ENCODE peak calls at places on chromosomes 5 and 9, in five cellular contexts. G is SK-N-SH; I is CD8-positive, alpha-beta memory T cell; R is Karpas-422; F is GM23338. M is an unnamed sample. For H3K4me1, the result is how much of the 10 kb centered on the place peaks cover.

GRCh38 chr5:136805466-136805865 is 440.1 kb upstream of the TRPC7 start:
- DNase-seq in R (peak), I (no peak), F (no peak), G (no peak), M (no peak)

GRCh38 chr9:132288956-132289355 is 65.8 kb downstream of the SETX start:
- DNase-seq in R (no peak), I (no peak), F (no peak), G (no peak), M (peak)

GRCh38 chr5:86684222-86684621 is 66.5 kb downstream of the COX7C start:
- DNase-seq in F (no peak), G (no peak), I (no peak), R (no peak), M (no peak)

GRCh38 chr5:34598177-34598794 is 57.8 kb upstream of the RAI14 start:
- DNase-seq in R (no peak), F (no peak), I (no peak), G (no peak), M (peak)

GRCh38 chr5:141654298-141654697 is 3.1 kb upstream of the FCHSD1 start:
- DNase-seq in R (no peak), I (no peak), G (no peak), F (no peak), M (no peak)

GRCh38 chr9:129640871-129641750 is 840 bp downstream of the ASB6 start:
- DNase-seq in G (no peak), I (no peak), R (peak), F (no peak), M (no peak)

GRCh38 chr5:156870498-156870839 is 20.4 kb downstream of the PPP1R2B start:
- DNase-seq in R (no peak), G (no peak), F (peak), I (no peak), M (no peak)

GRCh38 chr5:68415177-68416085 is 199.9 kb downstream of the PIK3R1 start:
- DNase-seq in F (no peak), G (no peak), I (no peak), R (no peak), M (no peak)

GRCh38 chr9:28050046-28050445 is 476.8 kb upstream of the C9orf72 start:
- DNase-seq in F (no peak), G (no peak), R (no peak), I (no peak), M (no peak)

GRCh38 chr9:136740491-136740890 is 2.2 kb downstream of the LCN10 start:
- DNase-seq in I (no peak), G (no peak), R (no peak), F (no peak), M (no peak)

GRCh38 chr9:14062449-14063187 is 251.3 kb downstream of the NFIB start:
- DNase-seq in F (no peak), G (peak), I (no peak), R (no peak), M (no peak)

GRCh38 chr5:120683580-120683979 is 219.5 kb downstream of the PRR16 start:
- DNase-seq in I (no peak), G (peak), F (no peak), R (no peak), M (no peak)

GRCh38 chr9:14096182-14096922 is 217.6 kb downstream of the NFIB start:
- DNase-seq in G (peak), R (no peak), I (no peak), F (peak), M (peak)

DNA sequence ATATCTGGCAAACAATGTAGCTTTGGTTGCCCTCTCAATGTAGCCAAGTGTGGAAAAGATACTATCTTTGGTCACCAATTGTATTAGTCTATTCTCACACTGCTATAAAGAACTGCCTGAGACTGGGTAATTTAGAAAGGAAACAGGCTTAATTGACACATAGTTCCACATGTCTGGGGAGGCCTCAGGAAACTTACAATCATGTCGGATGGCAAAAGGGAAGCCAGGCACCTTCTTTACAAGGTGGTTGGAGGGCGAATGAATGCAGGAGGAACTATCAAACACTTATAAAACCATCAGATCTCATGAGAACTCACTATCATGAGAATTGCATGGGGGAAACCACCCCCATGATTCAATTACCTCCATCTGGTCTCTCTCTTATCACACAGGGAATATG is 133.1 kb upstream of the TBCA start:
- DNase-seq in R (no peak), G (no peak), F (no peak), I (no peak), M (no peak)
- H3K4me1 ChIP-seq in R (under half), G (under half), F (under half), I (under half), M (under half)

GRCh38 chr9:98342103-98342818 is 86.8 kb upstream of the TBC1D2 start:
- DNase-seq in R (no peak), I (no peak), F (no peak), G (no peak), M (peak)

GRCh38 chr9:98341157-98342102 is 86.0 kb upstream of the TBC1D2 start:
- DNase-seq in F (no peak), R (no peak), G (no peak), I (no peak), M (no peak)

GRCh38 chr9:98342819-98343208 is 87.4 kb upstream of the TBC1D2 start:
- DNase-seq in R (no peak), I (no peak), G (no peak), F (no peak), M (peak)

GRCh38 chr9:98335666-98336065 is 80.2 kb upstream of the TBC1D2 start:
- DNase-seq in F (no peak), R (no peak), G (no peak), I (no peak), M (no peak)

GRCh38 chr9:98339987-98340564 is 84.6 kb upstream of the TBC1D2 start:
- DNase-seq in G (no peak), F (no peak), I (no peak), R (no peak), M (no peak)
- H3K27ac ChIP-seq in G (no peak), F (no peak), I (no peak), R (no peak), M (no peak)

DNA sequence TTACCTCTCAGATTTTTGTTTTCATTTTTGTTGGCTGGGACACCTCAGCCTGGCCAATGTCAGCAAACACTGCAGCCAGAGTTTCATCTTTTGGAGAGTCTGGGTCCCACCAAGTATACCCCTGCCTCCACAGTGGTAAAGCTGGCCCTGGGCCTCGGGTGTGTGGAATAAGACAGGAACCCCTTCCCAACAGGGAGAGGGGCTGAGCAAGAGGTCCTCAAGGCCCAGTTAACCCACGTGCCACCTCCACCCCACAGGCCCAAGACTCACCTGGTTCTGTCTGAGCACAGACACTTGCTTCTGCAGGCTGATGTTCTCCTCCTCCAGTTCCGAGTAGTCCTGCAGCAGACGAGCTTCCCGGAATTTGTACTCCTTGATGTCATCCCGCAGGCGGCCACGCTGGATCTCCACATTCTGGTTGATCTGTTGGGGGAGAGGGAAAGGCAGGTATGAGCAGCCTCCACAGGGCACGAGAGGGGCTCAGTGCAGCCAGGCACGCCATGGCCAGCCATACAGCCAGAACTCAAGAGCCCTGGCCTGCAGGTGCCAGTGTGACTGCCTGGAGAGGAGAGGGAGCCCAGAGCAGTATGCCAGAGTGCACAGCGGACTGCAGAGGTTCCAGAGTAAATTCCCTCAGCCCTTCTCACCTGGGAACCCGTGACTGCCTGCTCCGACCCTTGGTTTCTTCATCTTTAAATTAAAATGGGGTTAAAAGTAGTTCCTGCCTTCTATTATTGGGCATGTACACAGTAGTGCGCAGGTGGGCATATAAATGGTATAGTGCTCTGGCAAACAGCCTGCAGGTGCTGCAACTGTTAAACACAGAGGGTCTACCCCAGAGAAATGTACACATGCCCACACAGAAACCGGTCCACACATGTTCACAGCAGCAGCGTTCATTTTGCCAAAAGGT is 42.0 kb downstream of the BICD2 start:
- DNase-seq in R (no peak), F (no peak), I (no peak), G (no peak), M (no peak)
- H3K4me3 ChIP-seq in R (no peak), F (no peak), I (no peak), G (no peak), M (no peak)

DNA sequence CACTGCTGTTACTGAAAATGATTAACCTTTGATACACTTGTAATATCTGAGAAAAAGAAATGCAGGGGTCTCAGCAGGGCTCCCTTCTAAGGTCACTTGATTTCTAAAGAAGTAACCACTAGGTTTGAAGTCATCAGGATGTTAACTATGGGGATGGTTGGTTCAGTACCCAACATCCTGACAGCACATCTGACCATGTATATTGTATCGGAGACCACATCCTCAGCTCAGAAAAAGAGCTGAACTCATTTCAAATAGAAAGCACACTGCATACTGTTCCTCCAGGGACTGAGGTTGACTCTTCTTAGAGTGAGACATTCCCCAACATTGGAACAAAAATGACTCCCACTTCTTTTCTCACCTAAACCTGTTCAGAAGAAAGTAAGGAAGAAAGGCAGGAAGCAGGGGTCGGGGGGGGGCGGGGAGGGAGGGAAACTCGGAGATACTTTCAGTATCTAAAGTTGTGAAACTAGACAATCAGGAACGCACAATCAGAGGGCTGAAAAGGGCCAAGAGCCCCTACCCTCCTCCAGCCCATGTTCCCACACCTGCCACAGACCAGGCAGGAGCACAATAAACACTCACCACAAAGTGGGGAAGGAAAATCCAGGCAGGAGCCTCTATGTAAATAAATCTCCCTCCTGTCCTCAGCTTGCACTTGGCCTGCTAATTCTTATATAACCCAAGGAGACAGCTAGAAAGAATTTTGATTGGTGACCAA is 730 bp upstream of the GZMA start:
- DNase-seq in G (no peak), F (no peak), I (no peak), R (no peak), M (no peak)
- H3K4me1 ChIP-seq in G (under half), F (under half), I (half or more), R (under half), M (under half)

DNA sequence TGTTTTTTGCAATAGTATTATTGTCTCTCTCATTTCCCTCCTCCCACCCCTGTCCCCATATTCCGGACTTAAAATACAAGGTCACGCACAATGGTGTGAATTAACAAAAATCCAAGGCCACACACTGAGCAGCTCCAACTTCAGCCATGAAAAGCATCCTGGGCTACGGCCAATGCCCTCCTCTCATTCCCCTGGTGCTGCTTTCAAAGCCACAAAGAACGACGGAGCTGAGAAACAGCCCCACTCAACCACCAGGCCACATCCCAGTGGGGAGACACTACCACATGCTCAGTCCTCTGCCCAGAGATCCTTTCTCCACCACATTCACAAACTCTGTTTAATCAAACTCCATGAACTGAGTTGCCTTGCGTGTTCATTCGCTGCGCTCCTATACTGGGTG is 220.8 kb downstream of the TSSK1B start:
- DNase-seq in G (no peak), I (no peak), F (no peak), R (no peak), M (peak)
- H3K27ac ChIP-seq in G (no peak), I (no peak), F (no peak), R (no peak), M (peak)

GRCh38 chr9:33375238-33375840 is 27.0 kb downstream of the AQP7 start:
- DNase-seq in I (no peak), F (peak), G (no peak), R (no peak), M (peak)

GRCh38 chr9:33375841-33376321 is 26.5 kb downstream of the AQP7 start:
- DNase-seq in G (no peak), R (no peak), I (no peak), F (peak), M (peak)

GRCh38 chr9:33374190-33374589 is 28.2 kb downstream of the AQP7 start:
- DNase-seq in R (no peak), F (no peak), G (no peak), I (no peak), M (no peak)

GRCh38 chr9:33372900-33373299 is 29.5 kb downstream of the AQP7 start:
- DNase-seq in R (no peak), G (no peak), F (no peak), I (no peak), M (no peak)

DNA sequence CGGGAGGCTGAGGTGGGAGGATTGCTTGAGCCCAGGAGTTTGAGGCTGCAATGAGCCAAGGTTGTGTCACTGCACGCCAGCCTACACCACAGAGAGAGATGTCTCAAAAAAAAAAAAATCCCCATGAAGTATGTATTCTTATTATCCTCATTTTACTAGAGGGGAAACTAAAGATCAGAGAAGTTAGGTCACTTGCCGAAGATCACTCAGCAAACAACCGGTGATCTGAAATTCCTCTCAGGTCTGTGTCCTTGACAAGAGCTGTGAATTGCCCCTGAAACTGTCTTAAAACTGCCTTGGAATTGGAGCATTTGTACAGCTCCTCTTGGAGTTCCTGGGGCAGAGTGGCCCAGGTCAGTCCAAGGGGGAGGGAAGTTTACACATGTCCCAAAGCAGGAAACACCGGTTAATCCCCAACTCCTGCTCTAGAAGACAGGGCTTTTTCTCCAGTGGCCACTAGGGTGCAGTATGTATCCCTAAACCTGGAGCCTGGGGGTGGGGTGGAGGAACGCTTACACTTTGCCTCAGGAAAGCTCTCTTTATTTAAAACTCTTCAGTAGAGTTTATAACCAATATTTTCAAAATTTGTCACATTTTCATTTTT is 27.6 kb downstream of the AQP7 start:
- DNase-seq in I (peak), G (peak), R (peak), F (peak), M (peak)
- H3K4me3 ChIP-seq in I (no peak), G (no peak), R (no peak), F (peak), M (peak)

M was measured in SJCRH30.